ENCODE peak calls at places on chromosome 13, in ten cellular contexts. D is skeletal muscle cell; J is AG08395; N is neural progenitor cell; X is activated T-helper 2 cell treated with anti-CD3 and anti-CD28 coated beads, Interferon-gamma antibody, Interleukin-2, Interleukin-4, amounts not matched to agents 10 μg/mL and 5 μg/mL and 100 μg/mL, durations not matched to agents 14 hours and 24 hours and 36 hours; P is SHP77 treated with DMSO at 0.1 percent for 48 hours; A is heart left ventricle; L is Daoy; T is neuronal stem cell; G is T-helper 2 cell. R is an unnamed sample.

GRCh38 chr13:34346626-34347025 is 528.7 kb downstream of the RFC3 start:
- DNase-seq in G (no peak), D (no peak), P (no peak), L (no peak), T (no peak), A (no peak), J (peak), X (no peak), N (no peak), R (no peak)

GRCh38 chr13:99484405-99484981 is 16.8 kb upstream of the TM9SF2 start:
- DNase-seq in L (peak), X (no peak), G (no peak), J (peak), T (no peak), N (no peak), A (no peak), P (no peak), D (no peak), R (no peak)

GRCh38 chr13:25910243-25910642 is 141.6 kb downstream of the SHISA2 start:
- DNase-seq in G (no peak), X (no peak), N (peak), A (no peak), L (no peak), P (no peak), J (no peak), T (peak), D (no peak), R (no peak)

GRCh38 chr13:45068036-45069001 is 52.0 kb upstream of the GTF2F2 start:
- DNase-seq in A (no peak), N (no peak), L (no peak), D (no peak), P (peak), T (no peak), J (no peak), X (no peak), G (no peak), R (no peak)

GRCh38 chr13:37716796-37717195 is 118.2 kb upstream of the POSTN start:
- DNase-seq in J (no peak), N (no peak), D (no peak), T (no peak), X (no peak), L (no peak), P (no peak), A (no peak), G (no peak), R (no peak)

GRCh38 chr13:28754698-28755545 is 36.2 kb upstream of the SLC46A3 start:
- DNase-seq in G (no peak), T (no peak), A (peak), J (peak), X (peak), L (no peak), N (no peak), P (no peak), D (no peak), R (no peak)

GRCh38 chr13:35957174-35957867 is 173.9 kb downstream of the DCLK1 start:
- DNase-seq in X (no peak), T (no peak), J (peak), D (peak), A (no peak), L (no peak), G (no peak), P (no peak), N (no peak), R (no peak)

GRCh38 chr13:32212420-32212819 is 102.7 kb downstream of the ZAR1L start:
- DNase-seq in X (no peak), N (no peak), L (peak), D (peak), A (no peak), G (no peak), J (peak), P (no peak), T (no peak), R (no peak)

GRCh38 chr13:79346300-79346914 is 59.6 kb downstream of the RBM26 start:
- DNase-seq in A (no peak), L (no peak), P (no peak), N (no peak), D (no peak), G (no peak), T (no peak), X (no peak), J (no peak), R (no peak)

GRCh38 chr13:101230271-101230890 is 185.9 kb downstream of the NALCN start:
- DNase-seq in P (no peak), A (no peak), D (no peak), G (no peak), J (no peak), N (no peak), T (no peak), X (no peak), L (no peak), R (no peak)

GRCh38 chr13:84574851-84575250 is 692.6 kb upstream of the SLITRK1 start:
- DNase-seq in N (no peak), T (no peak), L (no peak), P (no peak), J (no peak), G (no peak), X (no peak), A (no peak), D (peak), R (no peak)

GRCh38 chr13:37074703-37075102 is 15.2 kb upstream of the SUPT20H start:
- DNase-seq in T (no peak), J (peak), P (no peak), D (no peak), N (peak), L (no peak), G (no peak), X (no peak), A (no peak), R (no peak)

GRCh38 chr13:49371943-49372636 is 71.8 kb downstream of the CAB39L start:
- DNase-seq in X (no peak), P (no peak), G (no peak), D (no peak), N (no peak), A (no peak), L (no peak), T (no peak), J (no peak), R (no peak)

GRCh38 chr13:87919956-87920355 is 248.8 kb downstream of the SLITRK5 start:
- DNase-seq in A (no peak), D (no peak), L (no peak), T (no peak), P (no peak), J (no peak), N (peak), G (no peak), X (no peak), R (no peak)

GRCh38 chr13:112145221-112146072 is 78.5 kb downstream of the SOX1 start:
- DNase-seq in X (no peak), G (no peak), T (no peak), N (no peak), L (no peak), A (no peak), J (no peak), P (no peak), D (no peak), R (no peak)

GRCh38 chr13:80082396-80083096 is 258.4 kb downstream of the SPRY2 start:
- DNase-seq in T (no peak), D (no peak), X (no peak), L (peak), N (no peak), A (no peak), G (no peak), P (no peak), J (peak), R (no peak)

GRCh38 chr13:33003458-33004019 is 12.7 kb upstream of the KL start:
- DNase-seq in J (no peak), T (no peak), L (no peak), A (no peak), N (no peak), D (no peak), G (no peak), X (no peak), P (no peak), R (no peak)

GRCh38 chr13:102638741-102639140 is 42.0 kb downstream of the TPP2 start:
- DNase-seq in G (no peak), L (no peak), N (no peak), J (no peak), D (no peak), T (no peak), A (no peak), X (no peak), P (no peak), R (no peak)

GRCh38 chr13:54758795-54759194 is 1730.2 kb downstream of the OLFM4 start:
- DNase-seq in A (no peak), N (no peak), X (no peak), G (no peak), L (no peak), P (no peak), T (no peak), D (no peak), J (no peak), R (no peak)

R was measured in CD14-positive monocyte.